ENCODE peak calls at places on chromosomes 4 and X, in five cellular contexts. Q is PC-3, A is IMR-90, E is body of pancreas, K is heart right ventricle. L is an unnamed sample.
A peak's percentile ranks its signal among the peaks of the same experiment; 100 is the strongest.

GRCh38 chrX:65866146-65866545 is 173.7 kb downstream of the VSIG4 start:
- DNase-seq in Q (no peak), A (no peak), E (no peak), K (no peak), L (no peak)

GRCh38 chr4:74374561-74375327 is 9.8 kb downstream of the EREG start:
- DNase-seq in Q (peak; percentile 97), A (peak; percentile 75), E (no peak), K (no peak), L (no peak)

GRCh38 chr4:169410839-169411770 is 140.3 kb upstream of the SH3RF1 start:
- DNase-seq in Q (peak; percentile 31), A (peak; percentile 85), E (no peak), K (peak; percentile 43), L (no peak)

GRCh38 chrX:138945219-138945618 is 233.7 kb upstream of the FGF13 start:
- DNase-seq in Q (peak; percentile 81), A (no peak), E (no peak), K (no peak), L (no peak)

GRCh38 chr4:101600287-101600686 is 190.2 kb upstream of the BANK1 start:
- DNase-seq in Q (no peak), A (no peak), E (no peak), K (no peak), L (no peak)

GRCh38 chrX:110044531-110045249 is 41.8 kb downstream of the TMEM164 start:
- DNase-seq in Q (no peak), A (no peak), E (no peak), K (no peak), L (no peak)

GRCh38 chr4:53744446-53745160 is 153.3 kb upstream of the LNX1 start:
- DNase-seq in Q (no peak), A (no peak), E (no peak), K (no peak), L (no peak)

GRCh38 chrX:44873415-44874270 is 655 bp downstream of the KDM6A start:
- DNase-seq in Q (peak; percentile 29), A (peak; percentile 44), E (peak; percentile 67), K (peak; percentile 44), L (no peak)

GRCh38 chr4:87236851-87237250 is 16.4 kb upstream of the KLHL8 start:
- DNase-seq in Q (no peak), A (no peak), E (peak; percentile 18), K (no peak), L (no peak)

GRCh38 chrX:119208401-119209057 is 27.6 kb upstream of the PGRMC1 start:
- DNase-seq in Q (no peak), A (no peak), E (no peak), K (no peak), L (no peak)

GRCh38 chr4:182895791-182896292 is 21.3 kb downstream of the DCTD start:
- DNase-seq in Q (no peak), A (no peak), E (peak; percentile 74), K (no peak), L (no peak)

GRCh38 chrX:110320588-110320987 is 2.7 kb upstream of the AMMECR1 start:
- DNase-seq in Q (no peak), A (no peak), E (no peak), K (no peak), L (no peak)

GRCh38 chrX:8813036-8813435 is 11.9 kb upstream of the FAM9A start:
- DNase-seq in Q (no peak), A (no peak), E (no peak), K (no peak), L (no peak)

GRCh38 chrX:18985186-18985435 is 1.2 kb upstream of the PHKA2 start:
- DNase-seq in Q (no peak), A (no peak), E (no peak), K (no peak), L (no peak)

GRCh38 chrX:150094375-150094774 is 156.1 kb upstream of the EOLA2 start:
- DNase-seq in Q (no peak), A (no peak), E (no peak), K (no peak), L (no peak)

GRCh38 chr4:7988437-7988836 is 48.8 kb upstream of the AFAP1 start:
- DNase-seq in Q (peak; percentile 74), A (peak; percentile 76), E (no peak), K (no peak), L (no peak)

GRCh38 chr4:136818811-136819210 is 713.5 kb downstream of the PCDH18 start:
- DNase-seq in Q (no peak), A (peak; percentile 41), E (no peak), K (no peak), L (no peak)

GRCh38 chr4:131347816-131348215 is 1801.3 kb upstream of the PCDH10 start:
- DNase-seq in Q (no peak), A (no peak), E (no peak), K (no peak), L (no peak)

GRCh38 chr4:163621844-163622243 is 127.4 kb downstream of the TMA16 start:
- DNase-seq in Q (no peak), A (no peak), E (no peak), K (no peak), L (no peak)

GRCh38 chr4:38065900-38066299 is 105.7 kb downstream of the PTTG2 start:
- DNase-seq in Q (no peak), A (no peak), E (no peak), K (no peak), L (no peak)

GRCh38 chrX:77743720-77744119 is 42.3 kb downstream of the ATRX start:
- DNase-seq in Q (no peak), A (peak; percentile 4), E (no peak), K (no peak), L (no peak)

GRCh38 chrX:20233336-20233735 is 33.4 kb downstream of the RPS6KA3 start:
- DNase-seq in Q (no peak), A (no peak), E (no peak), K (no peak), L (no peak)

GRCh38 chr4:125316391-125316780 is 1.6 kb downstream of the FAT4 start:
- DNase-seq in Q (peak; percentile 7), A (no peak), E (peak; percentile 50), K (peak; percentile 33), L (no peak)

GRCh38 chr4:163554870-163555465 is 60.5 kb downstream of the TMA16 start:
- DNase-seq in Q (peak; percentile 60), A (peak; percentile 32), E (no peak), K (no peak), L (peak; percentile 67)

GRCh38 chr4:137283737-137284136 is 248.6 kb downstream of the PCDH18 start:
- DNase-seq in Q (peak; percentile 49), A (peak; percentile 39), E (no peak), K (no peak), L (no peak)

GRCh38 chr4:141102367-141102766 is 30.9 kb downstream of the RNF150 start:
- DNase-seq in Q (peak; percentile 77), A (peak; percentile 80), E (no peak), K (no peak), L (no peak)

GRCh38 chrX:38055170-38055847 is 49.0 kb downstream of the SYTL5 start:
- DNase-seq in Q (peak; percentile 73), A (peak; percentile 31), E (peak; percentile 13), K (no peak), L (no peak)

GRCh38 chrX:1164322-1165288 is 47.8 kb downstream of the CRLF2 start:
- DNase-seq in Q (no peak), A (no peak), E (peak; percentile 13), K (no peak), L (no peak)

GRCh38 chr4:25842229-25842840 is 20.5 kb downstream of the SEL1L3 start:
- DNase-seq in Q (no peak), A (no peak), E (no peak), K (no peak), L (no peak)
- H3K36me3 ChIP-seq in Q (no peaks in the 10 kb centered on the region), A (no peaks in the 10 kb centered on the region), E (no peaks in the 10 kb centered on the region), K (peaks cover 6% of the 10 kb centered on the region), L (no peaks in the 10 kb centered on the region)

DNA sequence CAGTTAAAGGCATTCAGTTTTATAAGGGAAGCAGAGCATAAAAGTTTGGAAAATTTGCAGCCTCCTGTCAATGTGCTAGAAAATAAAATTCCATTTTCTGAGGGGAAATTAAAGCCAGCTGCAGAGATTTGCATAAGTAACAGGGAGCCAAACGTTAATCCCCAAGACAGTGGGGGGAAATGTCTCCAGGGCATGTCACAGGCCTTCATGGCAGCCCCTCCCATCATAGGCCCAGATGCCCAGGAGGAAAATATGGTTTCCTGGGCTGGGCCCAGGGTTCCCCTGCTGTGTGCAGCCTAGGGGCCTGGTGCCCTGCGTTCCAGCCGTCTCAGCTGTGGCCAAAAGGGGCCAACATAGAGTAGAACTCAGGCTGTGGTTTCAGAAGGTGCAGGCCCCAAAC is 9.3 kb downstream of the RNF4 start:
- DNase-seq in Q (no peak), A (no peak), E (no peak), K (no peak), L (no peak)
- H3K4me1 ChIP-seq in Q (no peaks in the 10 kb centered on the region), A (peaks cover 3% of the 10 kb centered on the region), E (peaks cover 77% of the 10 kb centered on the region), K (peaks cover 78% of the 10 kb centered on the region), L (peaks cover 13% of the 10 kb centered on the region)

GRCh38 chr4:6297266-6297815 is 27.7 kb downstream of the WFS1 start:
- DNase-seq in Q (no peak), A (no peak), E (no peak), K (no peak), L (no peak)

GRCh38 chr4:6298852-6299251 is 29.2 kb downstream of the WFS1 start:
- DNase-seq in Q (no peak), A (no peak), E (no peak), K (no peak), L (no peak)

GRCh38 chr4:6296026-6296425 is 26.4 kb downstream of the WFS1 start:
- DNase-seq in Q (no peak), A (no peak), E (no peak), K (no peak), L (no peak)

GRCh38 chr4:6299875-6300274 is 30.2 kb downstream of the WFS1 start:
- DNase-seq in Q (no peak), A (no peak), E (no peak), K (no peak), L (no peak)

DNA sequence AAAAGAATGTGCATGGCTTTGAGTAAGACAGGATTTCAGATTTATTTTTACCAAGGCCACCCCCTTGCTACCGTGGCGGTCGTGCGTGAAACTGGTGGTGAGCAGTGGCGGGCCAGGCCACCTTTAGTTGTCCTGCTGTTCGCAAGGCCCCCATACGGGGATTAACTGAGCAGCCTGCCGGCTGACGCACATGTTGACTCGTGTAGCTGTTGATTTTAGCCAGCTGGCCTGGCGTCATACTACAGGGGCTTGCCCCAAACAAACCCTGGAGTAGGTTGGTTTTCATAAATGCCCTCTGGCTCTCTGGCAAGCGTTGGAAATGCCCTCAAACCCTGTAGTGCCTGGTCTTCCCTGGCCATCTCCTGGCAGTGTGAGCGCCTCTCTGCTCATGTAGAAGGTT is 28.4 kb downstream of the WFS1 start:
- DNase-seq in Q (no peak), A (peak; percentile 45), E (no peak), K (no peak), L (no peak)
- H3K36me3 ChIP-seq in Q (no peaks in the 10 kb centered on the region), A (peaks cover 63% of the 10 kb centered on the region), E (peaks cover 5% of the 10 kb centered on the region), K (peaks cover 46% of the 10 kb centered on the region), L (no peaks in the 10 kb centered on the region)

GRCh38 chr4:23028875-23029274 is 336.1 kb downstream of the GBA3 start:
- DNase-seq in Q (no peak), A (no peak), E (no peak), K (no peak), L (no peak)
- H3K4me1 ChIP-seq in Q (no peaks in the 10 kb centered on the region), A (no peaks in the 10 kb centered on the region), E (no peaks in the 10 kb centered on the region), K (no peaks in the 10 kb centered on the region), L (no peaks in the 10 kb centered on the region)

L was measured in HAP-1.